ENCODE peak calls at places on chromosomes 11 and 22, in five cellular contexts. Z is stomach, Y is tibial artery, L is lung, Q is heart left ventricle. O is an unnamed sample.
A peak's percentile ranks its signal among the peaks of the same experiment; 100 is the strongest.

GRCh38 chr22:47549741-47550340 is 787.4 kb downstream of the TBC1D22A start:
- DNase-seq in Z (peak; percentile 24), Y (peak; percentile 54), L (no peak), Q (no peak), O (no peak)

GRCh38 chr11:1231396-1232327 is 8.8 kb downstream of the MUC5B start:
- DNase-seq in Z (no peak), Y (peak; percentile 57), L (no peak), Q (no peak), O (no peak)

GRCh38 chr11:96147913-96148312 is 195.1 kb downstream of the MAML2 start:
- DNase-seq in Z (no peak), Y (no peak), L (no peak), Q (no peak), O (no peak)

GRCh38 chr11:2211113-2211971 is 39.7 kb upstream of the TH start:
- DNase-seq in Z (peak; percentile 76), Y (peak; percentile 50), L (no peak), Q (peak; percentile 5), O (peak; percentile 8)

GRCh38 chr22:40757071-40757470 is 62.1 kb downstream of the SLC25A17 start:
- DNase-seq in Z (no peak), Y (no peak), L (no peak), Q (no peak), O (no peak)

GRCh38 chr22:19717181-19717580 is 2.9 kb downstream of the SEPTIN5 start:
- DNase-seq in Z (no peak), Y (no peak), L (no peak), Q (no peak), O (no peak)

GRCh38 chr11:86551286-86551685 is 121.1 kb downstream of the ME3 start:
- DNase-seq in Z (no peak), Y (no peak), L (no peak), Q (no peak), O (no peak)

GRCh38 chr11:21912280-21912679 is 280.6 kb upstream of the ANO5 start:
- DNase-seq in Z (no peak), Y (no peak), L (no peak), Q (no peak), O (no peak)

GRCh38 chr11:67638535-67639437 is 777 bp downstream of the TBX10 start:
- DNase-seq in Z (no peak), Y (no peak), L (no peak), Q (no peak), O (no peak)

GRCh38 chr22:31449521-31449920 is 40.1 kb downstream of the EIF4ENIF1 start:
- DNase-seq in Z (no peak), Y (no peak), L (no peak), Q (no peak), O (no peak)

DNA sequence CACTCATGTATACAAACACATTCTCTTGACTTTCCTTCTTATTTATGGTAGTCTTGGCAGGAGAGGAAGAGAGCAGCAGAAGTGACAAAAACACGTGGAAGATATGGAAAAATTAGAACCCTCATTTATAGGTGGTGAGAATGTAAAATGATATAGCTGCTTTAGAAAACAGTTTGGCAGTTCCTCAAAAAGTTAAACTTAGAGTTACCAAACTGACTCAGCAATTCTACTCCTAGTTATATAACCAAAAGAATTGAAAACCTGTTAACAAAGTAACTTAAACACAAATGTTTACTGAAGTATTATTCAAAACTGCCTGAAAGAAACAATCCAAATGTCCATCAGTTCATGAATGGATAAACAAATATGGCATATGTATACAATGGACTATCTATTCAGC is 16.8 kb downstream of the NUCB2 start:
- DNase-seq in Z (no peak), Y (no peak), L (no peak), Q (no peak), O (no peak)
- TF ChIP-seq CTCF in Z (no peak), Y (no peak), L (no peak), Q (no peak), O (no peak)

GRCh38 chr11:10934293-10934850 is 76.5 kb upstream of the ZBED5 start:
- DNase-seq in Z (no peak), Y (no peak), L (no peak), Q (no peak), O (no peak)
- H3K4me3 ChIP-seq in Z (peak overlapping the region; percentile 45), Y (peak overlapping the region; percentile 49), L (peak overlapping the region; percentile 17), Q (peak overlapping the region; percentile 60), O (peak overlapping the region; percentile 41)

GRCh38 chr22:37735054-37735453 is 38.2 kb downstream of the TRIOBP start:
- DNase-seq in Z (peak; percentile 82), Y (no peak), L (no peak), Q (no peak), O (no peak)
- TF ChIP-seq CTCF in Z (no peak), Y (peak; percentile 27), L (peak; percentile 10), Q (peak; percentile 23), O (no peak)

GRCh38 chr11:119367661-119368120 is 13.8 kb downstream of the USP2 start:
- DNase-seq in Z (no peak), Y (no peak), L (no peak), Q (no peak), O (peak; percentile 38)

GRCh38 chr11:119366690-119367620 is 14.5 kb downstream of the USP2 start:
- DNase-seq in Z (no peak), Y (peak; percentile 51), L (no peak), Q (no peak), O (peak; percentile 64)

GRCh38 chr11:119370486-119371046 is 10.9 kb downstream of the USP2 start:
- DNase-seq in Z (no peak), Y (peak; percentile 87), L (no peak), Q (peak; percentile 75), O (peak; percentile 49)

GRCh38 chr11:119369035-119369925 is 12.2 kb downstream of the USP2 start:
- DNase-seq in Z (no peak), Y (no peak), L (no peak), Q (no peak), O (no peak)

GRCh38 chr11:119368121-119369034 is 13.1 kb downstream of the USP2 start:
- DNase-seq in Z (peak; percentile 70), Y (peak; percentile 72), L (no peak), Q (peak; percentile 76), O (peak; percentile 51)
- H3K4me3 ChIP-seq in Z (peak overlapping the region; percentile 7), Y (no peak overlapping the region), L (no peak overlapping the region), Q (peak overlapping the region; percentile 26), O (no peak overlapping the region)

DNA sequence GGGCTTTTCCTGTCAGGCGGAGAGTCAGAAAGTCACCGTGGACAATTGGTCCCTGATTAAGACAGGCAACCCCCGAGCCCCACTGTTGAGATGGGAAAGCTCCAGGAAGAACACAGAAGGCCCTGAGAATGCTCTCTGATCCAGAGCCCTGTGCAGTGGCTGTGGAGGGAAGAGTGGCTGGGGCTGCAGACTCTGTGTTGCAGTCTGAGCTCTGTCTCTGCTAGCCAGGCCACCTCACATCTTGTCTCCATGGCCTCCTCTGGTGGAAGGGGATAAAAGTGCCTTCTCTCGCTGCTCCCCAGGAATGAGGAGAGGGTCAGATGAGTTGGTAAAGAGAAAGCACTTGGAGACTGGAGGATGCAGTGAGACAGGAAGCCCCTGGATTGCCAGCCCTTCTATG is 141.2 kb downstream of the CEP164 start:
- DNase-seq in Z (no peak), Y (no peak), L (no peak), Q (no peak), O (no peak)
- TF ChIP-seq CTCF in Z (no peak), Y (no peak), L (no peak), Q (no peak), O (no peak)

GRCh38 chr11:118215765-118216164 is 9.0 kb downstream of the JAML start:
- DNase-seq in Z (no peak), Y (no peak), L (no peak), Q (no peak), O (no peak)

GRCh38 chr11:118219696-118220095 is 5.1 kb downstream of the JAML start:
- DNase-seq in Z (no peak), Y (no peak), L (no peak), Q (no peak), O (no peak)

GRCh38 chr11:118219244-118219643 is 5.6 kb downstream of the JAML start:
- DNase-seq in Z (no peak), Y (no peak), L (no peak), Q (no peak), O (no peak)

GRCh38 chr11:118216621-118217526 is 7.9 kb downstream of the JAML start:
- DNase-seq in Z (no peak), Y (no peak), L (no peak), Q (no peak), O (no peak)

GRCh38 chr11:118217575-118217974 is 7.2 kb downstream of the JAML start:
- DNase-seq in Z (no peak), Y (no peak), L (no peak), Q (no peak), O (no peak)
- H3K4me3 ChIP-seq in Z (no peak overlapping the region), Y (no peak overlapping the region), L (no peak overlapping the region), Q (no peak overlapping the region), O (no peak overlapping the region)

DNA sequence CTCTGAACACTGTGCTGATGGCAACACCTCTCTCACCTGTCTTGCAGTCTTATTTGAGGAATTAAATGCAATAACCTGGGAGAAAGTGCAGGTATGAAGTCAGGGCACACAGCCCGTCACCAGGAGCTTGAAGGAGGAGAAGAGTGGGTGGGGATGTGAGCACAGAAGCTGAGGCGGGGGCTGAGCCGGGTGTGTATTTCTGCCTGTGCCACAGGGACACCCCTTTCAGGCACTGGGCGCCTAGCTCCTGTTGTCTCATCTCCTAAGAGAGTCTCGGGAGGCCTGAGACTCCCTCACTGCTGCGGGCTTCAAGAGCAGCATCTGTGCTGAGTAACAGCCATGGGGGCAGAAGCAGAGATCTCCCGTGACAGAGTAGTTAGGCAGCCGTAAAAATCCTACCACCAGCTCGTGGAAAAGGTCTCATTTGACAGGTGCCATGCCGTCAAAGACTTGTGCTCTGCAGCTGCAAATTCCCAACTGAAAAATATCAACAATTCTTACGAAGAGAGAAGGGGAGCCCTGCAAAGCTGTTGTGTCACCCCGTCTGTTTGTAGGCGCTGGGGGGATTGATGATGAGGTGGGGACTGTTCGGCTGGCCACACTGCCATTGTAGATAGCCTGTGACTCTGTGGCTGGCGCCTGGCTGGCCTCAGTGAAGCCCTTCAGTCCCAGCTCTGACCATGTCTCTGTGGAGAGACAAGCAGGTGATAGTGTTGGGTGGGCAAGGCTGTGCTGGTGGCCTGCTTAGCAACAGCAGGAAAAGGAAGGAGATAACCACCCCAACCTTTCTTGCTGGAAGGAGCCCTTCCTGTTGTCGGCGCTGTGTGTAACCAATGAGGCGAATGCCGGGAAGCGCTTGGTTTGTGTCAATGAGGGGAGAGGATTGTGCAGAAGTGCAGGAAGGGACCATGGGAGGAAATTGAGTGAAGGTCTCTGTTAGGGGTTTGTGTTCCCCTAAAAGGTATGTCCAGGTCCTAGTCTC is 27.0 kb downstream of the PARVB start:
- DNase-seq in Z (no peak), Y (no peak), L (no peak), Q (no peak), O (no peak)
- TF ChIP-seq CTCF in Z (no peak), Y (no peak), L (no peak), Q (no peak), O (no peak)

DNA sequence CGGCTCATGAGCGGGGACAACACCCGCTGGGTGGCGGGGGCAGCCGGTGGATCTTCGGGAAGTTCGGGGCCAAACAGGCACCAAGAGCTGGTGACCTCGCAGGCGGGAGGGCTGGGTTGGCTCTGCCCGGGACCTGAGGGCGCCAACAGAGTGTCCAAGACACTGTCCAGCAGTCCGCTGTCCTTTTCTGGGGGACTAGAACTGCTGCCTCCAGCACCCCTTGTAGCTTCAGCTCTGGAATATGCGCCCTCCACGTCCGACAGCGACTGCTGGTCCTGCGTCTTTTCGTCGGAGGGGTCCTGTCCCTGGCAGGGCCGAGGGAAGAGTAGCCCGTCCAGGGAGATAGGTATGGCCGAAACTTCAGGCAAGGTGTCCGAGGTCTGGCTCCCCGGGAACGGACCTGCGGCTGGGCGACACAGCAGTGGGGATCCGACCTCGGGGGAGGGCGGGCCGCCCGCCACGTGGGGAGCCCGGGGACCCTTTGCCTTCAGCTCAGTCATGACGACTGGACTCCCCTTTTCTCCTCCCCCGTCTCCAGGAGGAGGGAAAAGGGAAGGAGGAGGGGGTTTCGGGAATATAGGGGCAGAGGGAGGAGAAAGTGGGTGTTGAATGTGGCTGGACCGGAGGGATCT is 926 bp downstream of the PGR start:
- DNase-seq in Z (no peak), Y (peak; percentile 69), L (no peak), Q (peak; percentile 7), O (peak; percentile 48)
- H3K4me3 ChIP-seq in Z (peak overlapping the region; percentile 53), Y (peak overlapping the region; percentile 78), L (peak overlapping the region; percentile 56), Q (peak overlapping the region; percentile 78), O (peak overlapping the region; percentile 79)